ENCODE peak calls at places on chromosomes 2 and 18, in eight cellular contexts. X, R, B, C, H, F, G and Q are unnamed samples.
A peak's percentile ranks its signal among the peaks of the same experiment; 100 is the strongest.

GRCh38 chr2:216404010-216404618 is 8.2 kb upstream of the SMARCAL1 start:
- DNase-seq in X (peak; percentile 44), R (peak; percentile 55), G (peak; percentile 29), H (no peak), B (peak; percentile 33), F (peak; percentile 18), C (no peak), Q (no peak)

GRCh38 chr2:195382186-195382585 is 274.8 kb upstream of the SLC39A10 start:
- DNase-seq in B (no peak), X (no peak), H (no peak), F (no peak), C (no peak), R (no peak), G (no peak), Q (no peak)

GRCh38 chr18:4144201-4144600 is 310.9 kb downstream of the DLGAP1 start:
- DNase-seq in X (no peak), G (no peak), C (no peak), B (no peak), R (no peak), H (no peak), F (no peak), Q (no peak)

GRCh38 chr18:45728341-45729010 is 4.5 kb downstream of the SLC14A1 start:
- DNase-seq in R (no peak), B (no peak), G (no peak), C (no peak), H (peak; percentile 32), F (no peak), X (no peak), Q (no peak)

GRCh38 chr2:102764083-102764482 is 2.3 kb downstream of the TMEM182 start:
- DNase-seq in G (no peak), H (no peak), X (no peak), B (peak; percentile 18), C (no peak), R (no peak), F (no peak), Q (no peak)

GRCh38 chr18:28267878-28268625 is 91.1 kb upstream of the CDH2 start:
- DNase-seq in F (no peak), R (no peak), B (peak; percentile 62), G (no peak), C (no peak), H (peak; percentile 1), X (no peak), Q (no peak)

GRCh38 chr2:12684471-12684936 is 32.2 kb upstream of the TRIB2 start:
- DNase-seq in F (no peak), H (peak; percentile 41), X (no peak), C (no peak), R (no peak), B (peak; percentile 43), G (no peak), Q (peak; percentile 24)

GRCh38 chr2:97715951-97716694 is 2.7 kb downstream of the ZAP70 start:
- DNase-seq in C (no peak), F (no peak), G (no peak), H (no peak), B (no peak), X (no peak), R (no peak), Q (no peak)